ENCODE peak calls at places on chromosomes 4 and X, in ten cellular contexts. One of them, this sample, is unnamed.
A peak's percentile ranks its signal among the peaks of the same experiment; 100 is the strongest.

GRCh38 chr4:152935138-152935537 is 985 bp upstream of the FHDC1 start:
- DNase-seq in HT1080: no peak
- DNase-seq in right lobe of liver: no peak
- DNase-seq in central memory CD4-positive, alpha-beta T cell: no peak
- DNase-seq in posterior vena cava: no peak
- DNase-seq in HFFc6: no peak
- DNase-seq in NCI-H345: no peak
- DNase-seq in NCI-H1417: peak; percentile 67
- DNase-seq in stimulated activated CD8-positive, alpha-beta memory T cell treated with anti-CD3 and anti-CD28 coated beads, Interleukin-4, amount 100 ng/mL, for 24 hours: no peak
- DNase-seq in A172: no peak
- DNase-seq in this sample: no peak

GRCh38 chrX:47191331-47191730 is 2.3 kb upstream of the UBA1 start:
- DNase-seq in A172: no peak
- DNase-seq in stimulated activated CD8-positive, alpha-beta memory T cell treated with anti-CD3 and anti-CD28 coated beads, Interleukin-4, amount 100 ng/mL, for 24 hours: peak; percentile 18
- DNase-seq in HFFc6: no peak
- DNase-seq in NCI-H1417: peak; percentile 79
- DNase-seq in HT1080: no peak
- DNase-seq in right lobe of liver: peak; percentile 46
- DNase-seq in central memory CD4-positive, alpha-beta T cell: peak; percentile 38
- DNase-seq in posterior vena cava: no peak
- DNase-seq in NCI-H345: peak; percentile 72
- DNase-seq in this sample: peak; percentile 58

GRCh38 chrX:43679058-43679457 is 23.0 kb downstream of the MAOA start:
- DNase-seq in HT1080: no peak
- DNase-seq in A172: no peak
- DNase-seq in NCI-H345: no peak
- DNase-seq in posterior vena cava: no peak
- DNase-seq in central memory CD4-positive, alpha-beta T cell: no peak
- DNase-seq in stimulated activated CD8-positive, alpha-beta memory T cell treated with anti-CD3 and anti-CD28 coated beads, Interleukin-4, amount 100 ng/mL, for 24 hours: no peak
- DNase-seq in HFFc6: no peak
- DNase-seq in right lobe of liver: no peak
- DNase-seq in NCI-H1417: no peak
- DNase-seq in this sample: no peak

GRCh38 chr4:69858683-69859082 is 1.3 kb downstream of the SULT1E1 start:
- DNase-seq in stimulated activated CD8-positive, alpha-beta memory T cell treated with anti-CD3 and anti-CD28 coated beads, Interleukin-4, amount 100 ng/mL, for 24 hours: no peak
- DNase-seq in central memory CD4-positive, alpha-beta T cell: no peak
- DNase-seq in HT1080: peak; percentile 17
- DNase-seq in NCI-H1417: peak; percentile 87
- DNase-seq in NCI-H345: peak; percentile 16
- DNase-seq in HFFc6: no peak
- DNase-seq in A172: no peak
- DNase-seq in posterior vena cava: no peak
- DNase-seq in right lobe of liver: no peak
- DNase-seq in this sample: no peak

GRCh38 chrX:140967036-140967435 is 35.4 kb upstream of the SPANXB1 start:
- DNase-seq in NCI-H1417: no peak
- DNase-seq in right lobe of liver: no peak
- DNase-seq in stimulated activated CD8-positive, alpha-beta memory T cell treated with anti-CD3 and anti-CD28 coated beads, Interleukin-4, amount 100 ng/mL, for 24 hours: no peak
- DNase-seq in NCI-H345: no peak
- DNase-seq in HT1080: no peak
- DNase-seq in central memory CD4-positive, alpha-beta T cell: no peak
- DNase-seq in posterior vena cava: no peak
- DNase-seq in A172: no peak
- DNase-seq in HFFc6: no peak
- DNase-seq in this sample: no peak

GRCh38 chr4:113835005-113835404 is 73.5 kb upstream of the CAMK2D start:
- DNase-seq in NCI-H345: no peak
- DNase-seq in HT1080: peak; percentile 58
- DNase-seq in A172: peak; percentile 10
- DNase-seq in posterior vena cava: no peak
- DNase-seq in HFFc6: peak; percentile 63
- DNase-seq in NCI-H1417: no peak
- DNase-seq in right lobe of liver: no peak
- DNase-seq in stimulated activated CD8-positive, alpha-beta memory T cell treated with anti-CD3 and anti-CD28 coated beads, Interleukin-4, amount 100 ng/mL, for 24 hours: no peak
- DNase-seq in central memory CD4-positive, alpha-beta T cell: no peak
- DNase-seq in this sample: no peak

GRCh38 chr4:30630431-30630830 is 89.7 kb upstream of the PCDH7 start:
- DNase-seq in central memory CD4-positive, alpha-beta T cell: no peak
- DNase-seq in A172: no peak
- DNase-seq in NCI-H1417: no peak
- DNase-seq in right lobe of liver: no peak
- DNase-seq in HT1080: no peak
- DNase-seq in NCI-H345: no peak
- DNase-seq in stimulated activated CD8-positive, alpha-beta memory T cell treated with anti-CD3 and anti-CD28 coated beads, Interleukin-4, amount 100 ng/mL, for 24 hours: no peak
- DNase-seq in posterior vena cava: no peak
- DNase-seq in HFFc6: no peak
- DNase-seq in this sample: no peak

GRCh38 chr4:1305781-1306455 is 16.2 kb downstream of the MAEA start:
- DNase-seq in NCI-H1417: no peak
- DNase-seq in HT1080: no peak
- DNase-seq in A172: no peak
- DNase-seq in right lobe of liver: peak; percentile 27
- DNase-seq in HFFc6: no peak
- DNase-seq in stimulated activated CD8-positive, alpha-beta memory T cell treated with anti-CD3 and anti-CD28 coated beads, Interleukin-4, amount 100 ng/mL, for 24 hours: no peak
- DNase-seq in posterior vena cava: peak; percentile 40
- DNase-seq in central memory CD4-positive, alpha-beta T cell: no peak
- DNase-seq in NCI-H345: no peak
- DNase-seq in this sample: peak; percentile 42

GRCh38 chrX:16666541-16666940 is 16.6 kb downstream of the S100G start:
- DNase-seq in HFFc6: peak; percentile 29
- DNase-seq in right lobe of liver: no peak
- DNase-seq in NCI-H345: no peak
- DNase-seq in HT1080: peak; percentile 77
- DNase-seq in central memory CD4-positive, alpha-beta T cell: no peak
- DNase-seq in stimulated activated CD8-positive, alpha-beta memory T cell treated with anti-CD3 and anti-CD28 coated beads, Interleukin-4, amount 100 ng/mL, for 24 hours: no peak
- DNase-seq in posterior vena cava: no peak
- DNase-seq in NCI-H1417: no peak
- DNase-seq in A172: peak; percentile 82
- DNase-seq in this sample: no peak

GRCh38 chr4:41369680-41370079 is 113.0 kb downstream of the UCHL1 start:
- DNase-seq in HT1080: peak; percentile 47
- DNase-seq in HFFc6: peak; percentile 4
- DNase-seq in posterior vena cava: no peak
- DNase-seq in A172: no peak
- DNase-seq in stimulated activated CD8-positive, alpha-beta memory T cell treated with anti-CD3 and anti-CD28 coated beads, Interleukin-4, amount 100 ng/mL, for 24 hours: no peak
- DNase-seq in central memory CD4-positive, alpha-beta T cell: no peak
- DNase-seq in NCI-H345: no peak
- DNase-seq in right lobe of liver: peak; percentile 62
- DNase-seq in NCI-H1417: peak; percentile 46
- DNase-seq in this sample: no peak

GRCh38 chr4:74267998-74268606 is 40.2 kb upstream of the EPGN start:
- DNase-seq in stimulated activated CD8-positive, alpha-beta memory T cell treated with anti-CD3 and anti-CD28 coated beads, Interleukin-4, amount 100 ng/mL, for 24 hours: no peak
- DNase-seq in NCI-H1417: no peak
- DNase-seq in HFFc6: peak; percentile 76
- DNase-seq in NCI-H345: no peak
- DNase-seq in posterior vena cava: no peak
- DNase-seq in A172: peak; percentile 66
- DNase-seq in right lobe of liver: no peak
- DNase-seq in HT1080: peak; percentile 86
- DNase-seq in central memory CD4-positive, alpha-beta T cell: no peak
- DNase-seq in this sample: no peak

GRCh38 chrX:115630204-115630603 is 69.2 kb downstream of the PLS3 start:
- DNase-seq in HFFc6: no peak
- DNase-seq in right lobe of liver: no peak
- DNase-seq in NCI-H345: no peak
- DNase-seq in A172: no peak
- DNase-seq in HT1080: no peak
- DNase-seq in stimulated activated CD8-positive, alpha-beta memory T cell treated with anti-CD3 and anti-CD28 coated beads, Interleukin-4, amount 100 ng/mL, for 24 hours: no peak
- DNase-seq in NCI-H1417: no peak
- DNase-seq in central memory CD4-positive, alpha-beta T cell: no peak
- DNase-seq in posterior vena cava: no peak
- DNase-seq in this sample: no peak

This sample was measured in chondrocyte.